ENCODE peak calls at places on chromosomes 3 and 15, in ten cellular contexts. G is lung, E is cardiac fibroblast, P is esophagus squamous epithelium, S is MM.1S, L is BJ, M is ovary, D is GM13977, U is IMR-90, B is breast epithelium. I is an unnamed sample.

GRCh38 chr3:17118771-17119170 is 234.0 kb downstream of the PLCL2 start:
- DNase-seq in G (no peak), E (no peak), P (no peak), S (no peak), L (no peak), M (no peak), D (no peak), U (no peak), B (no peak), I (no peak)

GRCh38 chr3:184581331-184582210 is 20.0 kb downstream of the EPHB3 start:
- DNase-seq in G (no peak), E (no peak), P (no peak), S (no peak), L (no peak), M (no peak), D (no peak), U (no peak), B (no peak), I (no peak)

GRCh38 chr3:161700998-161701397 is 204.4 kb downstream of the OTOL1 start:
- DNase-seq in G (no peak), E (no peak), P (no peak), S (peak), L (no peak), M (no peak), D (no peak), U (no peak), B (no peak), I (no peak)

GRCh38 chr3:55143928-55144671 is 216.2 kb upstream of the LRTM1 start:
- DNase-seq in G (no peak), E (peak), P (no peak), S (no peak), L (peak), M (no peak), D (no peak), U (peak), B (no peak), I (peak)

GRCh38 chr3:77051927-77052542 is 12.1 kb downstream of the ROBO2 start:
- DNase-seq in G (no peak), E (no peak), P (no peak), S (no peak), L (no peak), M (no peak), D (no peak), U (no peak), B (no peak), I (no peak)

GRCh38 chr3:46468758-46469600 is 4.3 kb upstream of the LTF start:
- DNase-seq in G (no peak), E (no peak), P (no peak), S (no peak), L (no peak), M (no peak), D (no peak), U (no peak), B (no peak), I (no peak)

GRCh38 chr15:40825661-40826088 is 2.8 kb downstream of the PPP1R14D start:
- DNase-seq in G (no peak), E (no peak), P (no peak), S (no peak), L (no peak), M (no peak), D (no peak), U (peak), B (no peak), I (no peak)

GRCh38 chr15:38073278-38073930 is 139.0 kb downstream of the TMCO5A start:
- DNase-seq in G (no peak), E (peak), P (no peak), S (peak), L (no peak), M (no peak), D (no peak), U (peak), B (no peak), I (no peak)

GRCh38 chr3:128236667-128237066 is 83.4 kb downstream of the EEFSEC start:
- DNase-seq in G (no peak), E (no peak), P (no peak), S (no peak), L (no peak), M (no peak), D (no peak), U (no peak), B (no peak), I (no peak)

GRCh38 chr3:38163117-38163870 is 2.0 kb upstream of the OXSR1 start:
- DNase-seq in G (no peak), E (no peak), P (no peak), S (peak), L (no peak), M (no peak), D (no peak), U (no peak), B (no peak), I (no peak)

GRCh38 chr3:143001034-143001368 is 369 bp upstream of the U2SURP start:
- DNase-seq in G (no peak), E (no peak), P (no peak), S (no peak), L (no peak), M (no peak), D (peak), U (no peak), B (no peak), I (no peak)

GRCh38 chr3:2137651-2138050 is 39.0 kb downstream of the CNTN4 start:
- DNase-seq in G (no peak), E (no peak), P (no peak), S (no peak), L (no peak), M (no peak), D (no peak), U (no peak), B (no peak), I (no peak)

GRCh38 chr3:41907330-41908073 is 54.4 kb downstream of the ULK4 start:
- DNase-seq in G (no peak), E (peak), P (no peak), S (no peak), L (no peak), M (no peak), D (no peak), U (peak), B (no peak), I (peak)

GRCh38 chr3:58630081-58630709 is 36.4 kb downstream of the FAM3D start:
- DNase-seq in G (peak), E (peak), P (no peak), S (peak), L (no peak), M (peak), D (peak), U (peak), B (peak), I (peak)

GRCh38 chr3:186277268-186277909 is 84.6 kb downstream of the DGKG start:
- DNase-seq in G (no peak), E (peak), P (no peak), S (no peak), L (no peak), M (no peak), D (no peak), U (peak), B (peak), I (peak)

GRCh38 chr3:187210555-187211327 is 13.5 kb downstream of the RTP1 start:
- DNase-seq in G (no peak), E (peak), P (no peak), S (no peak), L (peak), M (no peak), D (no peak), U (peak), B (peak), I (no peak)

GRCh38 chr3:132519914-132520313 is 77.2 kb upstream of the ACKR4 start:
- DNase-seq in G (no peak), E (no peak), P (no peak), S (no peak), L (no peak), M (no peak), D (no peak), U (no peak), B (no peak), I (no peak)

GRCh38 chr15:41940441-41940857 is 31.9 kb downstream of the EHD4 start:
- DNase-seq in G (no peak), E (peak), P (no peak), S (no peak), L (no peak), M (no peak), D (no peak), U (peak), B (peak), I (peak)

GRCh38 chr3:128698211-128699011 is 27.6 kb upstream of the RAB7A start:
- DNase-seq in G (peak), E (peak), P (no peak), S (no peak), L (no peak), M (peak), D (peak), U (no peak), B (no peak), I (no peak)

GRCh38 chr3:37630441-37630840 is 231.2 kb upstream of the CTDSPL start:
- DNase-seq in G (no peak), E (no peak), P (no peak), S (no peak), L (no peak), M (no peak), D (no peak), U (no peak), B (no peak), I (no peak)

GRCh38 chr15:29054171-29055045 is 168.6 kb downstream of the APBA2 start:
- DNase-seq in G (no peak), E (no peak), P (no peak), S (no peak), L (no peak), M (no peak), D (no peak), U (no peak), B (no peak), I (no peak)

GRCh38 chr3:37952564-37952963 is 38.0 kb upstream of the VILL start:
- DNase-seq in G (no peak), E (no peak), P (no peak), S (no peak), L (no peak), M (no peak), D (no peak), U (peak), B (no peak), I (no peak)

GRCh38 chr15:83323296-83323711 is 38.8 kb upstream of the BNC1 start:
- DNase-seq in G (no peak), E (peak), P (no peak), S (no peak), L (peak), M (no peak), D (no peak), U (peak), B (no peak), I (peak)

GRCh38 chr15:69145149-69145693 is 15.2 kb upstream of the GLCE start:
- DNase-seq in G (no peak), E (no peak), P (no peak), S (no peak), L (no peak), M (no peak), D (no peak), U (no peak), B (no peak), I (no peak)

GRCh38 chr15:69145694-69146492 is 14.5 kb upstream of the GLCE start:
- DNase-seq in G (no peak), E (peak), P (no peak), S (no peak), L (no peak), M (no peak), D (no peak), U (peak), B (no peak), I (no peak)

GRCh38 chr15:69148465-69148864 is 12.0 kb upstream of the GLCE start:
- DNase-seq in G (no peak), E (no peak), P (no peak), S (no peak), L (no peak), M (no peak), D (no peak), U (no peak), B (no peak), I (no peak)

GRCh38 chr15:69149163-69149562 is 11.3 kb upstream of the GLCE start:
- DNase-seq in G (no peak), E (no peak), P (no peak), S (no peak), L (no peak), M (no peak), D (no peak), U (no peak), B (no peak), I (no peak)

GRCh38 chr15:69146724-69147435 is 13.6 kb upstream of the GLCE start:
- DNase-seq in G (no peak), E (no peak), P (no peak), S (no peak), L (no peak), M (no peak), D (no peak), U (no peak), B (no peak), I (no peak)
- TF ChIP-seq CTCF in G (no peak), E (no peak), P (no peak), S (no peak), L (no peak), M (no peak), D (no peak), U (no peak), B (no peak), I (no peak)

GRCh38 chr3:197224034-197224444 is 74.4 kb downstream of the DLG1 start:
- DNase-seq in G (no peak), E (peak), P (no peak), S (peak), L (no peak), M (no peak), D (peak), U (peak), B (no peak), I (no peak)
- TF ChIP-seq CTCF in G (peak), E (peak), P (peak), S (peak), L (peak), M (no peak), D (peak), U (peak), B (peak), I (peak)

DNA sequence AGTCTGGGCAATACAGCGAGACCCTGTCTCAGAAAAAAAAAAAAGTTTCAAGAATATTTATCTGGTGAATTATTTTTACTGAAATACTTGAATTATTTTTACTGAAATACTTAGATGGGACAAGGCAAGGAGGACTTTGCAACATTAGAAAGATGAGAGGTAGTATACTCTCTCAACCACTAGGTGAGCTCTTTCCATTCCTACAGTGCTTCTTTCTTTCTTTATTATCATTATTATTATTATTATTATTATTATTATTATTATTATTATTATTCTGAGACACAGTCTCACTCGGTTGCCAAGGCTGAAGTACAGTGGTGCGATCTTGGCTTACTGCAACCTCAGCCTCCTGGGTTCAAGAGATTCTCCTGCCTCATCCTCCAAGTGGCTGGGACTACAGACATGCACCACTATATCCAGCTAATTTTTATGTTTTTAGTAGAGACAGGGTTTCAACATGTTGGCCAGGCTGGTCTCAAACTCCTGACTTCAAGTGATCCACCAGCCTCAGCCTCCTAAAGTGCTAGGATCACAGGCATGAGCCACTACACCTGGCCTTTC is 468.8 kb downstream of the MAGI1 start:
- DNase-seq in G (no peak), E (no peak), P (no peak), S (no peak), L (no peak), M (no peak), D (no peak), U (no peak), B (no peak), I (no peak)
- TF ChIP-seq CTCF in G (no peak), E (peak), P (no peak), S (no peak), L (no peak), M (no peak), D (no peak), U (peak), B (no peak), I (peak)

GRCh38 chr3:63050548-63050947 is 175.3 kb upstream of the CADPS start:
- DNase-seq in G (no peak), E (no peak), P (no peak), S (no peak), L (no peak), M (no peak), D (no peak), U (no peak), B (no peak), I (no peak)
- TF ChIP-seq CTCF in G (no peak), E (no peak), P (no peak), S (no peak), L (no peak), M (no peak), D (no peak), U (no peak), B (no peak), I (no peak)

GRCh38 chr3:64763980-64764379 is 76.2 kb upstream of the ADAMTS9 start:
- DNase-seq in G (no peak), E (no peak), P (no peak), S (no peak), L (no peak), M (no peak), D (no peak), U (no peak), B (no peak), I (no peak)
- TF ChIP-seq CTCF in G (no peak), E (no peak), P (no peak), S (no peak), L (no peak), M (no peak), D (no peak), U (no peak), B (no peak), I (no peak)

DNA sequence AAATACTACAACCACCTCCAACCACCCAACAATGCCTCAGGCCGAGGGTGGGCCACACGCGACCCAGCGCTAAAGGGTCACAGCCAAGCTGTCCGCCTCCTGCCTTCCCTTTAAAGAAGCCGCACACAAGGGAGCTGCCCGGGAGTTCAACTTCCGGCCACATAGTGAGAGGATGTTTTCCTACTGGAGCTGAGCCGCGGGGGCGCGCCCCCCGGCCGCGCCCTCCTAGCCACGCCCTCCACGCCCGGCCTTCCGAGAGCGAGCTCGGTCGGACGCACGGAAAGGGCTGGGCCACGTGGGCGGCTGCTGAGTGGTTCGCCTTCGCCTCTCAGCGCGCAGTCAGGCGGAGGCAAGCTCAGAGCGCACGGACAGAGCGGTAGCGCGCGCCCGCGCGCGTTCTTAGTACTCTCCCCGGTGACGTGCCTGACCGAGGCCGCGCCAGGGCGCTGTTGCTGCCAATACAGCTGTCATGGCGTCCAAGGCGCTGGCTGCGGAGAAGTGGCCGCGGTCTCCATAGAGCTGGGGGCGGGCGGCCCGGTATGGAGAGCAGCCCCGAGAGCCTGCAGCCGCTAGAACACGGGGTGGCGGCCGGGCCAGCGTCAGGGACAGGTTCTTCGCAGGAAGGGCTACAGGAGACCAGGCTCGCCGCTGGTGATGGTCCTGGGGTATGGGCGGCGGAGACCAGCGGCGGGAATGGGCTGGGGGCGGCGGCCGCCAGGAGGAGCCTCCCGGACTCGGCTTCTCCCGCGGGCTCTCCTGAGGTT is at the start of gene MINDY2:
- DNase-seq in G (peak), E (peak), P (peak), S (peak), L (peak), M (peak), D (peak), U (peak), B (peak), I (peak)
- TF ChIP-seq CTCF in G (no peak), E (peak), P (peak), S (peak), L (peak), M (peak), D (peak), U (peak), B (peak), I (peak)

DNA sequence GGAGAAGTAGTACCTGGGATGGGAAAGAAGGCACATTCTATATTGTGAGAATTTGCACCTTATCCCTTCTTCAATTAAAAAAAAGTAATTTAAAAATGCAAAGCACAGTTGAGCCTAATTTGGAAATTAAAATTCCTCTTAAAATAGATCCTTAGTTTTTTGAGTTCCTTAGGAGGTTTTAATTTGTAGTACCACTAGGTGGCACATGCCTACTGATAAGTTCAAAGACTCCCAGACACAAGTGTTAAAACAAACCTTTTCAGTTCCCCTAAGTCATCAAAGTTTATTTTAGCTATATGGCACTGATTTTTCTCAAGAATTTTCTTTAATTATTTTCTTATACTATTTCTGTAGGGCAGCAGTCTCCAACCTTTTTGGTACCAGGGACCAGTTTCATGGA is 127.6 kb upstream of the AZI2 start:
- DNase-seq in G (no peak), E (peak), P (no peak), S (peak), L (peak), M (no peak), D (peak), U (peak), B (no peak), I (no peak)
- TF ChIP-seq CTCF in G (peak), E (peak), P (no peak), S (peak), L (peak), M (peak), D (peak), U (peak), B (peak), I (peak)

DNA sequence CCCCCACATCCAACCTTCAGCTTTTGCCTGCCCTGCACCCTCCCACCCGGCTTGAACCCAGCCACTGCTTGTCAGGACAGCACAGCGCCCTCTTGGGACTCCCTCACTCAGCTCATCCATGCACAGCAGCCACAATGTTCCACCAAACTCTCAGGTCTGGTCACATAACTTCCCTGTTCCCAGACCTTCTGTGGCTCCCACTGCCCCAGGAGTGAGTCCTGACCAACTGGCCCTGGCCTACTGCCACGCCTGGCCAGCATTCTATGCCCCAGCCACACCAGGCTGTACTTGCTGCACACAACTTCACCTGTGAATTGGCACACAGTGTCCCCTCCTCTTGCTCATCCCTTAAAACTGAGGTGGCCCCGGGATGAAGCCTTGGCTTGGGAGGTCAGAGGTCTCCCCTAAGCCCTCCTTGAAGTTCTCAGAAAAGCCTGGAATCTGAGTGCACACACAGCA is 21.0 kb downstream of the PLXNB1 start:
- DNase-seq in G (no peak), E (no peak), P (no peak), S (no peak), L (no peak), M (no peak), D (no peak), U (no peak), B (peak), I (no peak)
- TF ChIP-seq CTCF in G (no peak), E (no peak), P (no peak), S (peak), L (no peak), M (no peak), D (peak), U (no peak), B (no peak), I (peak)

GRCh38 chr3:73432021-73432722 is 192.6 kb downstream of the PDZRN3 start:
- DNase-seq in G (no peak), E (peak), P (no peak), S (peak), L (no peak), M (no peak), D (peak), U (peak), B (no peak), I (peak)

GRCh38 chr3:73433681-73434080 is 191.1 kb downstream of the PDZRN3 start:
- DNase-seq in G (no peak), E (no peak), P (no peak), S (no peak), L (no peak), M (no peak), D (no peak), U (peak), B (no peak), I (no peak)

GRCh38 chr3:73433079-73433478 is 191.7 kb downstream of the PDZRN3 start:
- DNase-seq in G (no peak), E (no peak), P (no peak), S (no peak), L (no peak), M (no peak), D (no peak), U (no peak), B (no peak), I (no peak)

GRCh38 chr3:73431136-73431933 is 193.4 kb downstream of the PDZRN3 start:
- DNase-seq in G (no peak), E (no peak), P (no peak), S (no peak), L (no peak), M (no peak), D (no peak), U (no peak), B (no peak), I (no peak)

GRCh38 chr3:73432723-73433032 is 192.1 kb downstream of the PDZRN3 start:
- DNase-seq in G (no peak), E (no peak), P (no peak), S (no peak), L (no peak), M (no peak), D (no peak), U (no peak), B (no peak), I (no peak)
- TF ChIP-seq CTCF in G (no peak), E (no peak), P (no peak), S (no peak), L (no peak), M (no peak), D (no peak), U (no peak), B (no peak), I (no peak)